ENCODE peak calls at places on chromosome 15, in four cellular contexts. One of them, this sample, is unnamed.

GRCh38 chr15:37872661-37873060 is 61.8 kb upstream of the TMCO5A start:
- DNase-seq in neural progenitor cell: no peak
- DNase-seq in PC-3: no peak
- DNase-seq in GM23248: peak; percentile 19
- DNase-seq in this sample: peak; percentile 6

GRCh38 chr15:99564221-99565030 is 1.4 kb upstream of the MEF2A start:
- DNase-seq in GM23248: peak; percentile 52
- DNase-seq in neural progenitor cell: peak; percentile 39
- DNase-seq in PC-3: no peak
- DNase-seq in this sample: peak; percentile 35

GRCh38 chr15:72604794-72605193 is 49.7 kb upstream of the GOLGA6B start:
- DNase-seq in GM23248: peak; percentile 20
- DNase-seq in PC-3: no peak
- DNase-seq in neural progenitor cell: peak; percentile 74
- DNase-seq in this sample: no peak

GRCh38 chr15:77738441-77739437 is 106.0 kb upstream of the LINGO1 start:
- DNase-seq in GM23248: no peak
- DNase-seq in neural progenitor cell: peak; percentile 56
- DNase-seq in PC-3: no peak
- DNase-seq in this sample: no peak

GRCh38 chr15:40511472-40512133 is 40.8 kb downstream of the CHST14 start:
- DNase-seq in neural progenitor cell: peak; percentile 73
- DNase-seq in GM23248: peak; percentile 76
- DNase-seq in PC-3: peak; percentile 72
- DNase-seq in this sample: peak; percentile 76

GRCh38 chr15:95793226-95793625 is 537.3 kb upstream of the NR2F2 start:
- DNase-seq in neural progenitor cell: no peak
- DNase-seq in GM23248: peak; percentile 56
- DNase-seq in PC-3: no peak
- DNase-seq in this sample: no peak

GRCh38 chr15:44261007-44261706 is 27.4 kb upstream of the GOLM2 start:
- DNase-seq in GM23248: no peak
- DNase-seq in neural progenitor cell: peak; percentile 57
- DNase-seq in PC-3: peak; percentile 24
- DNase-seq in this sample: no peak

GRCh38 chr15:47066386-47066785 is 650.9 kb upstream of the SEMA6D start:
- DNase-seq in neural progenitor cell: no peak
- DNase-seq in GM23248: no peak
- DNase-seq in PC-3: no peak
- DNase-seq in this sample: no peak

GRCh38 chr15:101494251-101494796 is 4.8 kb upstream of the PCSK6 start:
- DNase-seq in PC-3: no peak
- DNase-seq in neural progenitor cell: no peak
- DNase-seq in GM23248: no peak
- DNase-seq in this sample: peak; percentile 2

GRCh38 chr15:25372298-25372697 is 66.5 kb downstream of the UBE3A start:
- DNase-seq in PC-3: peak; percentile 13
- DNase-seq in neural progenitor cell: no peak
- DNase-seq in GM23248: peak; percentile 66
- DNase-seq in this sample: no peak

GRCh38 chr15:76327191-76328105 is 9.1 kb upstream of the ISL2 start:
- DNase-seq in PC-3: peak; percentile 64
- DNase-seq in GM23248: no peak
- DNase-seq in neural progenitor cell: no peak
- DNase-seq in this sample: no peak

GRCh38 chr15:40633178-40633577 is 39.1 kb downstream of the KNL1 start:
- DNase-seq in PC-3: peak; percentile 61
- DNase-seq in GM23248: peak; percentile 31
- DNase-seq in neural progenitor cell: no peak
- DNase-seq in this sample: no peak

GRCh38 chr15:63772531-63772930 is 61.2 kb downstream of the HERC1 start:
- DNase-seq in GM23248: no peak
- DNase-seq in PC-3: no peak
- DNase-seq in neural progenitor cell: no peak
- DNase-seq in this sample: no peak

GRCh38 chr15:49438970-49439631 is 16.1 kb downstream of the FGF7 start:
- DNase-seq in neural progenitor cell: no peak
- DNase-seq in PC-3: no peak
- DNase-seq in GM23248: no peak
- DNase-seq in this sample: no peak

GRCh38 chr15:34927726-34928125 is 41.8 kb downstream of the AQR start:
- DNase-seq in neural progenitor cell: no peak
- DNase-seq in GM23248: no peak
- DNase-seq in PC-3: peak; percentile 60
- DNase-seq in this sample: no peak

GRCh38 chr15:28132524-28133275 is 33.6 kb upstream of the OCA2 start:
- DNase-seq in PC-3: no peak
- DNase-seq in neural progenitor cell: no peak
- DNase-seq in GM23248: peak; percentile 62
- DNase-seq in this sample: no peak

GRCh38 chr15:96053039-96054021 is 277.2 kb upstream of the NR2F2 start:
- DNase-seq in neural progenitor cell: peak; percentile 67
- DNase-seq in GM23248: peak; percentile 9
- DNase-seq in PC-3: peak; percentile 12
- DNase-seq in this sample: peak; percentile 42

GRCh38 chr15:36501063-36501678 is 78.3 kb upstream of the CDIN1 start:
- DNase-seq in neural progenitor cell: peak; percentile 85
- DNase-seq in GM23248: peak; percentile 77
- DNase-seq in PC-3: peak; percentile 87
- DNase-seq in this sample: peak; percentile 71

GRCh38 chr15:70091649-70092461 is 5.9 kb downstream of the TLE3 start:
- DNase-seq in neural progenitor cell: no peak
- DNase-seq in PC-3: peak; percentile 70
- DNase-seq in GM23248: no peak
- DNase-seq in this sample: peak; percentile 51

GRCh38 chr15:25810631-25811077 is 52.5 kb downstream of the ATP10A start:
- DNase-seq in PC-3: no peak
- DNase-seq in GM23248: no peak
- DNase-seq in neural progenitor cell: peak; percentile 68
- DNase-seq in this sample: no peak

GRCh38 chr15:38252481-38253311 is at the start of gene SPRED1:
- DNase-seq in PC-3: peak; percentile 53
- DNase-seq in GM23248: peak; percentile 88
- DNase-seq in neural progenitor cell: peak; percentile 86
- DNase-seq in this sample: peak; percentile 81

GRCh38 chr15:77966540-77967290 is 110.8 kb downstream of the TBC1D2B start:
- DNase-seq in PC-3: peak; percentile 57
- DNase-seq in neural progenitor cell: peak; percentile 62
- DNase-seq in GM23248: peak; percentile 64
- DNase-seq in this sample: peak; percentile 61

GRCh38 chr15:47661661-47662180 is 55.6 kb upstream of the SEMA6D start:
- DNase-seq in neural progenitor cell: no peak
- DNase-seq in GM23248: no peak
- DNase-seq in PC-3: no peak
- DNase-seq in this sample: no peak

GRCh38 chr15:66039117-66039860 is 170.0 kb downstream of the RAB11A start:
- DNase-seq in GM23248: peak; percentile 31
- DNase-seq in neural progenitor cell: peak; percentile 57
- DNase-seq in PC-3: no peak
- DNase-seq in this sample: no peak

GRCh38 chr15:82664021-82664420 is 16.9 kb upstream of the CPEB1 start:
- DNase-seq in PC-3: no peak
- DNase-seq in GM23248: no peak
- DNase-seq in neural progenitor cell: no peak
- DNase-seq in this sample: no peak

GRCh38 chr15:101429646-101430045 is 59.9 kb downstream of the PCSK6 start:
- DNase-seq in GM23248: no peak
- DNase-seq in PC-3: no peak
- DNase-seq in neural progenitor cell: no peak
- DNase-seq in this sample: no peak

GRCh38 chr15:60933914-60934885 is 294.9 kb downstream of the RORA start:
- DNase-seq in GM23248: peak; percentile 20
- DNase-seq in PC-3: no peak
- DNase-seq in neural progenitor cell: no peak
- DNase-seq in this sample: no peak

GRCh38 chr15:70492240-70493177 is 270.8 kb downstream of the UACA start:
- DNase-seq in neural progenitor cell: no peak
- DNase-seq in GM23248: peak; percentile 94
- DNase-seq in PC-3: peak; percentile 88
- DNase-seq in this sample: peak; percentile 66

GRCh38 chr15:29812384-29812694 is 9.9 kb downstream of the TJP1 start:
- DNase-seq in PC-3: peak; percentile 98
- DNase-seq in neural progenitor cell: no peak
- DNase-seq in GM23248: peak; percentile 76
- DNase-seq in this sample: peak; percentile 41

GRCh38 chr15:39287322-39288195 is 293.3 kb upstream of the THBS1 start:
- DNase-seq in GM23248: peak; percentile 68
- DNase-seq in PC-3: peak; percentile 90
- DNase-seq in neural progenitor cell: no peak
- DNase-seq in this sample: no peak

GRCh38 chr15:92624401-92624991 is 31.1 kb downstream of the FAM174B start:
- DNase-seq in neural progenitor cell: peak; percentile 24
- DNase-seq in GM23248: peak; percentile 50
- DNase-seq in PC-3: no peak
- DNase-seq in this sample: peak; percentile 37

GRCh38 chr15:38274135-38274534 is 21.5 kb downstream of the SPRED1 start:
- DNase-seq in PC-3: no peak
- DNase-seq in GM23248: no peak
- DNase-seq in neural progenitor cell: no peak
- DNase-seq in this sample: no peak

GRCh38 chr15:80743189-80743833 is 35.9 kb upstream of the CEMIP start:
- DNase-seq in neural progenitor cell: no peak
- DNase-seq in GM23248: no peak
- DNase-seq in PC-3: peak; percentile 86
- DNase-seq in this sample: peak; percentile 30
- TF ChIP-seq EZH2phosphoT487 in neural progenitor cell: no peak
- TF ChIP-seq EZH2phosphoT487 in GM23248: no peak
- TF ChIP-seq EZH2phosphoT487 in PC-3: no peak
- TF ChIP-seq EZH2phosphoT487 in this sample: no peak

DNA sequence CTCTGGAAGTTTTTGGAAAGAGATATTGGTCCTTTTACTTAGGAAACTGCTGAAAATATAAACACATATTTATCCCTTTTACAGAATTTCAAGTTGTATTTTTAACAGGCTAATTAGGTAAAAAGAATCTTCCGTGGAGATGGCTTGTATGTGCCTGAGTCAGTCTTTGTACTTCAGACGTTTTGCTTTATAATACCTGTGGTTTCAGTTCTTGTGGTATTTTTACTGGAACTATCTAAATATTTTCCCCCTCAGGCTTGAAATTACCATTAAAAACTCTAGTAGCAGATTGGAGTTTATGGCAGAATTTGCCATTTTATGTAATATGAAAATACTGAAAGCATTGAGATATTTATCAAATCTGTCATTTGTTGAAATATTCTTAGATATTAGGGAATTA is 151.6 kb upstream of the CGNL1 start:
- DNase-seq in PC-3: peak; percentile 22
- DNase-seq in neural progenitor cell: no peak
- DNase-seq in GM23248: peak; percentile 70
- DNase-seq in this sample: no peak
- H3K4me2 ChIP-seq in PC-3: peak overlapping the region; percentile 37
- H3K4me2 ChIP-seq in neural progenitor cell: no peak overlapping the region
- H3K4me2 ChIP-seq in GM23248: peak overlapping the region; percentile 83
- H3K4me2 ChIP-seq in this sample: peak overlapping the region; percentile 5

GRCh38 chr15:91100561-91101355 is 701 bp downstream of the SV2B start:
- DNase-seq in PC-3: no peak
- DNase-seq in GM23248: peak; percentile 41
- DNase-seq in neural progenitor cell: peak; percentile 23
- DNase-seq in this sample: no peak
- TF ChIP-seq EZH2phosphoT487 in PC-3: no peak
- TF ChIP-seq EZH2phosphoT487 in GM23248: no peak
- TF ChIP-seq EZH2phosphoT487 in neural progenitor cell: peak; percentile 87
- TF ChIP-seq EZH2phosphoT487 in this sample: no peak

GRCh38 chr15:52509500-52510244 is 19.0 kb downstream of the MYO5A start:
- DNase-seq in GM23248: no peak
- DNase-seq in PC-3: no peak
- DNase-seq in neural progenitor cell: peak; percentile 9
- DNase-seq in this sample: no peak
- H3K4me2 ChIP-seq in GM23248: no peak overlapping the region
- H3K4me2 ChIP-seq in PC-3: no peak overlapping the region
- H3K4me2 ChIP-seq in neural progenitor cell: peak overlapping the region; percentile 12
- H3K4me2 ChIP-seq in this sample: no peak overlapping the region

DNA sequence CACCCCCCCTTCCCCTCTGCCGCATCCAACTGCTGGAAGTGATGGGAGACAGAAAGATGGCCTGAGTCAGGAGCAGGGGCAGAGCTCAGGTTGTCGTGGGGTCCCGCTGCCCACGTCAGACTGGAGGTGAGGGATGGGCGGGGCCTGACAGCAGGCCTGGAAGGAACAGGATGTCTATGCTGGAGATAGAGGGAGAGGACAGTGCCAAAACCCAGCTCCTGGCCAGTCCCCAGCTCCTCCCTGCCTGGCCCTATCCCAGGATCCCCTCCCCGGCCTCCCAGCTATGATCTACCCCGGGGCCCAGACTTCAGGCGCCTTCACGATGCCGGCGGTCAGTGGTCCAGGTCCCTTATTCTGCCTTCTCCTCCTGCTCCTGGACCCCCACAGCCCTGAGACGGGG is at the start of gene LMAN1L:
- DNase-seq in neural progenitor cell: no peak
- DNase-seq in PC-3: no peak
- DNase-seq in GM23248: no peak
- DNase-seq in this sample: no peak
- TF ChIP-seq EZH2phosphoT487 in neural progenitor cell: no peak
- TF ChIP-seq EZH2phosphoT487 in PC-3: no peak
- TF ChIP-seq EZH2phosphoT487 in GM23248: no peak
- TF ChIP-seq EZH2phosphoT487 in this sample: no peak

This sample was measured in hepatocyte.